ENCODE peak calls at places on chromosomes 2 and 18, in nine cellular contexts. O is stomach, Y is prostate gland, L is transverse colon, S is HCT116, R is K562, D is spleen, G is esophagus muscularis mucosa, A is sigmoid colon. C is an unnamed sample.

GRCh38 chr2:233919938-233920337 is 2.8 kb downstream of the TRPM8 start:
- DNase-seq in L (no peak), D (no peak), G (peak; percentile 53), R (no peak), A (no peak), O (no peak), S (no peak), Y (no peak), C (no peak)

GRCh38 chr2:11789243-11789642 is 42.8 kb downstream of the LPIN1 start:
- DNase-seq in Y (no peak), G (no peak), S (no peak), D (no peak), A (no peak), R (no peak), L (no peak), O (no peak), C (no peak)

GRCh38 chr2:31333527-31334183 is 80.9 kb downstream of the XDH start:
- DNase-seq in Y (peak; percentile 89), R (peak; percentile 62), S (peak; percentile 54), L (peak; percentile 83), D (peak; percentile 90), G (peak; percentile 93), A (peak; percentile 79), O (peak; percentile 88), C (no peak)

GRCh38 chr2:99984781-99985525 is 157.4 kb downstream of the AFF3 start:
- DNase-seq in R (no peak), L (no peak), S (no peak), G (no peak), Y (no peak), D (no peak), A (no peak), O (no peak), C (no peak)

GRCh38 chr18:66138642-66139041 is 387.8 kb downstream of the CDH7 start:
- DNase-seq in A (no peak), R (no peak), L (no peak), O (no peak), D (no peak), Y (no peak), G (no peak), S (no peak), C (no peak)

GRCh38 chr2:85185431-85185940 is 52.3 kb downstream of the TCF7L1 start:
- DNase-seq in A (no peak), Y (no peak), O (no peak), L (no peak), R (no peak), D (peak; percentile 44), G (no peak), S (no peak), C (no peak)

GRCh38 chr2:180573951-180574350 is 406.5 kb upstream of the UBE2E3 start:
- DNase-seq in L (no peak), A (no peak), D (no peak), G (no peak), S (peak; percentile 72), Y (no peak), R (no peak), O (no peak), C (no peak)

GRCh38 chr2:215598376-215598975 is 162.6 kb upstream of the FN1 start:
- DNase-seq in L (no peak), G (no peak), A (no peak), Y (no peak), O (no peak), R (peak; percentile 49), D (no peak), S (no peak), C (no peak)

GRCh38 chr2:64049633-64050220 is 30.5 kb upstream of the VPS54 start:
- DNase-seq in D (peak; percentile 78), L (peak; percentile 82), Y (peak; percentile 65), A (peak; percentile 76), O (peak; percentile 61), S (peak; percentile 44), R (peak; percentile 53), G (no peak), C (no peak)

GRCh38 chr2:46943881-46944798 is 28.5 kb upstream of the MCFD2 start:
- DNase-seq in D (no peak), Y (no peak), L (no peak), O (no peak), G (no peak), S (no peak), A (no peak), R (no peak), C (no peak)

GRCh38 chr2:72113847-72114692 is 33.6 kb downstream of the CYP26B1 start:
- DNase-seq in O (no peak), G (no peak), R (no peak), A (peak; percentile 46), L (no peak), S (no peak), D (no peak), Y (no peak), C (peak; percentile 79)

GRCh38 chr18:24657461-24657860 is 197.0 kb downstream of the HRH4 start:
- DNase-seq in G (peak; percentile 90), S (no peak), Y (no peak), A (no peak), D (peak; percentile 76), O (no peak), R (no peak), L (no peak), C (no peak)

GRCh38 chr2:130846686-130847375 is 10.1 kb downstream of the ARHGEF4 start:
- DNase-seq in G (no peak), O (no peak), S (no peak), A (no peak), D (no peak), L (no peak), Y (no peak), R (no peak), C (no peak)

GRCh38 chr2:38438536-38439225 is 61.6 kb upstream of the ATL2 start:
- DNase-seq in O (no peak), L (no peak), Y (no peak), S (no peak), R (no peak), A (no peak), D (no peak), G (no peak), C (no peak)

GRCh38 chr2:71940695-71941094 is 207.0 kb downstream of the CYP26B1 start:
- DNase-seq in G (peak; percentile 31), A (no peak), S (no peak), L (peak; percentile 30), Y (peak; percentile 0), D (no peak), O (no peak), R (no peak), C (peak; percentile 85)

GRCh38 chr18:29163596-29163995 is 986.7 kb upstream of the CDH2 start:
- DNase-seq in G (no peak), O (no peak), S (no peak), A (no peak), Y (no peak), D (no peak), R (no peak), L (no peak), C (no peak)

GRCh38 chr18:12409466-12409865 is 1.7 kb downstream of the PRELID3A start:
- DNase-seq in O (no peak), A (no peak), S (no peak), Y (no peak), G (no peak), D (peak; percentile 23), L (no peak), R (no peak), C (no peak)

GRCh38 chr2:9771481-9772017 is 71.7 kb upstream of the TAF1B start:
- DNase-seq in R (no peak), Y (no peak), S (no peak), G (no peak), D (no peak), O (no peak), A (no peak), L (no peak), C (no peak)

GRCh38 chr2:143297182-143297581 is 168.0 kb downstream of the ARHGAP15 start:
- DNase-seq in L (no peak), Y (no peak), R (no peak), S (no peak), A (no peak), G (no peak), O (no peak), D (no peak), C (no peak)

GRCh38 chr2:241270531-241270930 is 44.9 kb downstream of the HDLBP start:
- DNase-seq in L (no peak), A (no peak), Y (no peak), G (no peak), R (no peak), S (no peak), D (no peak), O (no peak), C (no peak)
- TF ChIP-seq POLR2AphosphoS5 in L (no peak), A (no peak), Y (no peak), G (no peak), R (no peak), S (no peak), D (no peak), O (no peak), C (no peak)

DNA sequence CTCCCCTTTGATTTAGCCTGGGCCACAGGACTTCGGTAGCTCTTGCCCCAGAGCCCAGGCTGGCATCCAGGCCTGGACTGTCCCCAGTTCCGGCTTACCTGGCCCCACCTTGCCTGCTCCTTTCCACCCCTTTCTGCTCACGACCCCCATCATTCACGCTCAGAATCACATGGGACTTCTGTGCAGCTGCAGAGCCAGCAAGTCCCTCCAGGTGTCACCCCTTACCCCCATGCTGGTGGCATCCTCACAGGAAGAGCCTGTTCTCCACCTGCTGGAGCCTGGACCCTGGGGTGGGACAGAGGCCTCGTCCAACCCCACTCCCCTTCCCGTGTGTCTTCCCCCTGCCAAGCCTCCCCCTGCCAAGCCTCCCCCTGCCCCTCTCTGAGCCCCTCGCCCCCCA is 7.9 kb upstream of the KCNIP3 start:
- DNase-seq in L (no peak), D (no peak), R (no peak), Y (no peak), O (no peak), G (no peak), A (no peak), S (no peak), C (no peak)
- H3K9me3 ChIP-seq in L (no peaks in the 10 kb centered on the region), D (peaks cover 34% of the 10 kb centered on the region), R (no peaks in the 10 kb centered on the region), Y (no peaks in the 10 kb centered on the region), O (peaks cover 13% of the 10 kb centered on the region), G (peaks cover 20% of the 10 kb centered on the region), A (peaks cover 12% of the 10 kb centered on the region), S (peaks cover 6% of the 10 kb centered on the region), C (no peaks in the 10 kb centered on the region)

DNA sequence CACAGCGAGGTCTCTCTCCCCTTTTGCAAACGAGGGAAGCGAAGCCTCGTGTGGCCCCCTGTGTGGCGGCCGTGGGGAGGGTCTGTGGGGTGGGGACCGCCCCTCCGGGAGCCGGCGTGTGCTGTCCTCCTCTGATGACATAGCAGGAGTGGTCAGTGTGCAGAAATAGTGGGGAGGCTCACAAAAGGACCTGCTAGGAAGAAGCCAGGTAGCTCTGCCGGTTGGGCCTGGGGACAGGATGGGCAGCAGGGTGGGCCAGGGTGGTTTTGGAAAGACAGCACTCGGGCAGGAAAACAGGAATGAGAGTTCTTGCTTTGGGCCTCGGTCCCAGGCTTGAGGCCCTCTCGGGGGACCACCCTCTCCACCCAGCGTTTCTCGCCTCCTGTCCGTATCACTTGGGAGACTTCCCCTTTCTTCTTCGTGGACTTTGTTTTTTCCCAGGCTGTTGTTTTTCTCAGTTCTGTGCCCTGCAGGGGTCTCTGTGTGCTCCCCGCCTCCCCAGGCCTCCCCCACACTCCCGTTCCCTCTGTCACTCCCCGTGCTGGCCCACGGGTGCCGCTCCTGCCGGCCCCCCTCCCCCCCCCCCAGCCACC is 75.2 kb downstream of the KCNG2 start:
- DNase-seq in G (no peak), D (peak; percentile 41), O (no peak), A (no peak), R (no peak), S (no peak), Y (no peak), L (no peak), C (no peak)
- H3K27me3 ChIP-seq in G (no peaks in the 10 kb centered on the region), D (peaks cover 43% of the 10 kb centered on the region), O (peaks cover 3% of the 10 kb centered on the region), A (peaks cover 57% of the 10 kb centered on the region), R (peaks cover 88% of the 10 kb centered on the region), S (no peaks in the 10 kb centered on the region), Y (peaks cover 12% of the 10 kb centered on the region), L (peaks cover 14% of the 10 kb centered on the region), C (no peaks in the 10 kb centered on the region)

GRCh38 chr18:37207343-37207742 is 358.3 kb downstream of the CELF4 start:
- DNase-seq in L (no peak), G (no peak), D (no peak), Y (no peak), A (no peak), S (no peak), R (no peak), O (no peak), C (no peak)
- TF ChIP-seq POLR2AphosphoS5 in L (no peak), G (no peak), D (no peak), Y (no peak), A (no peak), S (no peak), R (no peak), O (no peak), C (no peak)